ENCODE peak calls at places on chromosomes 13 and 19, in five cellular contexts. I, J, G, Q and T are unnamed samples.
A peak's percentile ranks its signal among the peaks of the same experiment; 100 is the strongest.

GRCh38 chr13:37492741-37493514 is 105.6 kb downstream of the POSTN start:
- DNase-seq in G (no peak), Q (no peak), J (peak; percentile 47), I (peak; percentile 87), T (no peak)

GRCh38 chr13:104460553-104460952 is 1394.3 kb upstream of the SLC10A2 start:
- DNase-seq in I (peak; percentile 34), Q (no peak), G (no peak), J (no peak), T (no peak)

GRCh38 chr19:33248954-33249613 is 23.4 kb upstream of the SLC7A10 start:
- DNase-seq in G (no peak), I (no peak), Q (no peak), J (no peak), T (no peak)

GRCh38 chr13:44352671-44353070 is 21.0 kb upstream of the SERP2 start:
- DNase-seq in G (no peak), Q (no peak), J (no peak), I (no peak), T (no peak)

GRCh38 chr19:49875801-49876421 is 1.2 kb downstream of the AKT1S1 start:
- DNase-seq in Q (no peak), I (peak; percentile 56), G (peak; percentile 41), J (no peak), T (no peak)

GRCh38 chr13:30373727-30374126 is 48.6 kb upstream of the UBE2L5 start:
- DNase-seq in J (no peak), I (no peak), Q (no peak), G (no peak), T (no peak)

GRCh38 chr19:1068111-1069001 is 1.4 kb downstream of the ARHGAP45 start:
- DNase-seq in J (no peak), Q (no peak), I (no peak), G (no peak), T (no peak)

GRCh38 chr13:30718661-30719520 is 16.5 kb upstream of the ALOX5AP start:
- DNase-seq in J (peak; percentile 88), Q (no peak), I (peak; percentile 90), G (no peak), T (no peak)

GRCh38 chr19:18789883-18790565 is 1.1 kb downstream of the COMP start:
- DNase-seq in J (no peak), G (no peak), I (no peak), Q (no peak), T (no peak)